ENCODE peak calls at places on chromosomes 5 and 9, in seven cellular contexts. V, D, J, P, R, U and Z are unnamed samples.

GRCh38 chr5:172114875-172115422 is 73.1 kb downstream of the STK10 start:
- DNase-seq in V (no peak), D (no peak), J (no peak), P (no peak), R (peak; percentile 57), U (peak; percentile 43), Z (peak; percentile 90)

GRCh38 chr5:55638455-55638854 is 73.7 kb downstream of the SLC38A9 start:
- DNase-seq in V (no peak), D (no peak), J (no peak), P (no peak), R (no peak), U (no peak), Z (no peak)

GRCh38 chr5:164617290-164617689 is 1111.9 kb downstream of the MAT2B start:
- DNase-seq in V (no peak), D (no peak), J (no peak), P (no peak), R (no peak), U (no peak), Z (no peak)

GRCh38 chr9:24333629-24334028 is 212.1 kb downstream of the IZUMO3 start:
- DNase-seq in V (peak; percentile 1), D (no peak), J (no peak), P (no peak), R (no peak), U (no peak), Z (no peak)

GRCh38 chr9:104863180-104863883 is 64.6 kb downstream of the ABCA1 start:
- DNase-seq in V (peak; percentile 87), D (peak; percentile 76), J (peak; percentile 25), P (peak; percentile 93), R (no peak), U (peak; percentile 38), Z (peak; percentile 75)

GRCh38 chr5:13613621-13614020 is 330.9 kb downstream of the DNAH5 start:
- DNase-seq in V (no peak), D (no peak), J (no peak), P (no peak), R (no peak), U (no peak), Z (no peak)

GRCh38 chr9:99680191-99680590 is 141.5 kb upstream of the NR4A3 start:
- DNase-seq in V (no peak), D (peak; percentile 13), J (no peak), P (peak; percentile 31), R (no peak), U (no peak), Z (no peak)

GRCh38 chr5:82986404-82986803 is 90.8 kb downstream of the TMEM167A start:
- DNase-seq in V (no peak), D (no peak), J (no peak), P (no peak), R (no peak), U (no peak), Z (no peak)

GRCh38 chr5:61461412-61461811 is 129.4 kb downstream of the ZSWIM6 start:
- DNase-seq in V (no peak), D (no peak), J (no peak), P (no peak), R (no peak), U (no peak), Z (no peak)

GRCh38 chr5:87121315-87122170 is 146.1 kb upstream of the RASA1 start:
- DNase-seq in V (peak; percentile 80), D (peak; percentile 61), J (no peak), P (peak; percentile 93), R (no peak), U (no peak), Z (peak; percentile 40)

GRCh38 chr9:115254781-115255180 is 136.8 kb upstream of the TNC start:
- DNase-seq in V (no peak), D (no peak), J (no peak), P (no peak), R (no peak), U (no peak), Z (no peak)

GRCh38 chr5:72556351-72557146 is 49.3 kb upstream of the ZNF366 start:
- DNase-seq in V (no peak), D (no peak), J (peak; percentile 10), P (peak; percentile 57), R (peak; percentile 57), U (peak; percentile 34), Z (peak; percentile 79)

GRCh38 chr9:38177680-38178079 is 108.7 kb upstream of the SHB start:
- DNase-seq in V (no peak), D (no peak), J (peak; percentile 29), P (no peak), R (no peak), U (no peak), Z (no peak)

GRCh38 chr5:124132843-124133242 is 613.6 kb downstream of the ZNF608 start:
- DNase-seq in V (peak; percentile 55), D (no peak), J (peak; percentile 42), P (no peak), R (no peak), U (no peak), Z (no peak)

GRCh38 chr9:123741214-123741613 is 188.7 kb downstream of the DENND1A start:
- DNase-seq in V (no peak), D (no peak), J (no peak), P (no peak), R (no peak), U (no peak), Z (no peak)

GRCh38 chr5:173051746-173052145 is 4.4 kb upstream of the CREBRF start:
- DNase-seq in V (no peak), D (no peak), J (no peak), P (peak; percentile 45), R (no peak), U (no peak), Z (no peak)

GRCh38 chr9:85339337-85339736 is 402.4 kb downstream of the AGTPBP1 start:
- DNase-seq in V (no peak), D (no peak), J (no peak), P (no peak), R (no peak), U (no peak), Z (no peak)

GRCh38 chr5:59615272-59615671 is 278.3 kb downstream of the PDE4D start:
- DNase-seq in V (peak; percentile 60), D (no peak), J (no peak), P (peak; percentile 6), R (no peak), U (no peak), Z (no peak)

GRCh38 chr9:104091708-104092107 is 2.4 kb upstream of the SMC2 start:
- DNase-seq in V (no peak), D (no peak), J (no peak), P (peak; percentile 18), R (peak; percentile 46), U (no peak), Z (peak; percentile 27)

GRCh38 chr5:166165600-166165999 is 2125.8 kb upstream of the WWC1 start:
- DNase-seq in V (peak; percentile 36), D (no peak), J (no peak), P (no peak), R (no peak), U (no peak), Z (no peak)

GRCh38 chr9:2234371-2234893 is 219.3 kb downstream of the SMARCA2 start:
- DNase-seq in V (no peak), D (no peak), J (no peak), P (peak; percentile 46), R (no peak), U (no peak), Z (no peak)

GRCh38 chr9:118577121-118577520 is 792.1 kb downstream of the BRINP1 start:
- DNase-seq in V (peak; percentile 65), D (no peak), J (no peak), P (peak; percentile 60), R (no peak), U (no peak), Z (no peak)

GRCh38 chr5:56503929-56504328 is 270.8 kb upstream of the ANKRD55 start:
- DNase-seq in V (no peak), D (no peak), J (no peak), P (no peak), R (no peak), U (no peak), Z (no peak)

GRCh38 chr5:149210229-149210628 is 61.4 kb upstream of the AFAP1L1 start:
- DNase-seq in V (peak; percentile 73), D (no peak), J (no peak), P (peak; percentile 66), R (no peak), U (no peak), Z (no peak)

GRCh38 chr9:34426340-34427074 is 31.9 kb downstream of the FAM219A start:
- DNase-seq in V (no peak), D (no peak), J (no peak), P (no peak), R (no peak), U (no peak), Z (no peak)

GRCh38 chr5:45189481-45189880 is 380.7 kb downstream of the MRPS30 start:
- DNase-seq in V (no peak), D (no peak), J (peak; percentile 33), P (no peak), R (no peak), U (no peak), Z (no peak)

GRCh38 chr5:90170231-90170630 is 239.3 kb downstream of the CETN3 start:
- DNase-seq in V (no peak), D (no peak), J (no peak), P (peak; percentile 9), R (no peak), U (no peak), Z (no peak)

GRCh38 chr5:122182491-122182921 is 53.2 kb downstream of the ZNF474 start:
- DNase-seq in V (peak; percentile 71), D (peak; percentile 51), J (no peak), P (peak; percentile 88), R (peak; percentile 44), U (peak; percentile 27), Z (no peak)

GRCh38 chr5:154034944-154035343 is 3.8 kb downstream of the FAM114A2 start:
- DNase-seq in V (no peak), D (no peak), J (no peak), P (no peak), R (no peak), U (no peak), Z (no peak)

GRCh38 chr5:68476854-68477253 is 261.3 kb downstream of the PIK3R1 start:
- DNase-seq in V (no peak), D (no peak), J (no peak), P (no peak), R (no peak), U (no peak), Z (no peak)
- TF ChIP-seq CTCF in V (no peak), D (no peak), J (no peak), P (no peak), R (no peak), U (no peak), Z (no peak)

GRCh38 chr9:131095666-131096489 is 453 bp upstream of the AIF1L start:
- DNase-seq in V (peak; percentile 84), D (no peak), J (peak; percentile 11), P (no peak), R (no peak), U (peak; percentile 31), Z (no peak)
- TF ChIP-seq CTCF in V (no peak), D (no peak), J (no peak), P (peak; percentile 36), R (no peak), U (no peak), Z (no peak)

GRCh38 chr5:150353395-150353675 is 4.2 kb upstream of the TCOF1 start:
- DNase-seq in V (no peak), D (no peak), J (no peak), P (no peak), R (no peak), U (no peak), Z (no peak)
- TF ChIP-seq CTCF in V (no peak), D (no peak), J (no peak), P (no peak), R (no peak), U (no peak), Z (no peak)

DNA sequence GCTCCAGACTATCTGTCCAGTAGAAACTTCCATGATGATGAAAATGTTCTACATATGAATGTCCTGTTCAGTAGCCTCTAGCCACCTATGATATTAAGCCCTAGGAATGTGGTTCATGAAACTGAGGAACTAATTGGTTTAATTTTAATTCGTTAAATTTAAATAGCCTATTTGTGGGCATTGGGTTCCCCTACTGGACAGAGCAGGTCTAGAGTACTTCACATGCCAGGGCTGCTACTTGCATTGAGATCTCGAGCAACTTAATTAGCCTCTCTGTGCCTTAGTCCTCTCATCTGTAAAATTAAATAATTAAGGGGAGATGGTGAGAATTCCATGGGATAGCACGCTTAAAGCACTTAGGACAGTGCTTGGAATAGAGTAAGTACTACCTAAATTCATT is 160.0 kb downstream of the PAPPA start:
- DNase-seq in V (no peak), D (no peak), J (no peak), P (no peak), R (no peak), U (no peak), Z (no peak)
- TF ChIP-seq CTCF in V (no peak), D (peak; percentile 24), J (no peak), P (no peak), R (no peak), U (no peak), Z (no peak)